ENCODE peak calls at places on chromosomes 12 and 14, in eight cellular contexts. One of them, this sample, is unnamed.

GRCh38 chr12:60173213-60174170 is 577.7 kb downstream of the SLC16A7 start:
- DNase-seq in pancreas: no peak
- DNase-seq in GM20000: no peak
- DNase-seq in dorsolateral prefrontal cortex: no peak
- DNase-seq in glutamatergic neuron: peak
- DNase-seq in lung: no peak
- DNase-seq in uterus: no peak
- DNase-seq in HFFc6: no peak
- DNase-seq in this sample: no peak

GRCh38 chr12:14573118-14573517 is 5.4 kb upstream of the PLBD1 start:
- DNase-seq in uterus: no peak
- DNase-seq in glutamatergic neuron: no peak
- DNase-seq in GM20000: no peak
- DNase-seq in dorsolateral prefrontal cortex: no peak
- DNase-seq in HFFc6: no peak
- DNase-seq in pancreas: no peak
- DNase-seq in lung: no peak
- DNase-seq in this sample: no peak

GRCh38 chr12:9649532-9649940 is 20.0 kb upstream of the CLEC2D start:
- DNase-seq in lung: no peak
- DNase-seq in GM20000: peak
- DNase-seq in glutamatergic neuron: no peak
- DNase-seq in dorsolateral prefrontal cortex: no peak
- DNase-seq in HFFc6: no peak
- DNase-seq in uterus: no peak
- DNase-seq in pancreas: no peak
- DNase-seq in this sample: no peak

GRCh38 chr12:63877693-63878092 is 33.2 kb downstream of the SRGAP1 start:
- DNase-seq in uterus: no peak
- DNase-seq in dorsolateral prefrontal cortex: no peak
- DNase-seq in lung: no peak
- DNase-seq in glutamatergic neuron: no peak
- DNase-seq in GM20000: no peak
- DNase-seq in HFFc6: no peak
- DNase-seq in pancreas: no peak
- DNase-seq in this sample: no peak

GRCh38 chr12:12717586-12718381 is 616 bp downstream of the CDKN1B start:
- DNase-seq in GM20000: no peak
- DNase-seq in HFFc6: no peak
- DNase-seq in dorsolateral prefrontal cortex: no peak
- DNase-seq in lung: no peak
- DNase-seq in uterus: no peak
- DNase-seq in glutamatergic neuron: peak
- DNase-seq in pancreas: peak
- DNase-seq in this sample: no peak

GRCh38 chr14:39318574-39318973 is 84.9 kb downstream of the MIA2 start:
- DNase-seq in uterus: no peak
- DNase-seq in dorsolateral prefrontal cortex: no peak
- DNase-seq in GM20000: no peak
- DNase-seq in lung: no peak
- DNase-seq in glutamatergic neuron: no peak
- DNase-seq in pancreas: no peak
- DNase-seq in HFFc6: no peak
- DNase-seq in this sample: no peak

GRCh38 chr14:64539186-64539552 is 1.4 kb upstream of the HSPA2 start:
- DNase-seq in HFFc6: no peak
- DNase-seq in dorsolateral prefrontal cortex: no peak
- DNase-seq in pancreas: no peak
- DNase-seq in lung: no peak
- DNase-seq in glutamatergic neuron: no peak
- DNase-seq in uterus: no peak
- DNase-seq in GM20000: no peak
- DNase-seq in this sample: no peak

GRCh38 chr12:54037360-54038259 is 4.8 kb downstream of the HOXC5 start:
- DNase-seq in glutamatergic neuron: no peak
- DNase-seq in dorsolateral prefrontal cortex: no peak
- DNase-seq in lung: no peak
- DNase-seq in GM20000: no peak
- DNase-seq in HFFc6: no peak
- DNase-seq in uterus: no peak
- DNase-seq in pancreas: peak
- DNase-seq in this sample: no peak

GRCh38 chr12:8156845-8157244 is at the start of gene ZNF705A:
- DNase-seq in pancreas: no peak
- DNase-seq in glutamatergic neuron: no peak
- DNase-seq in lung: no peak
- DNase-seq in dorsolateral prefrontal cortex: no peak
- DNase-seq in HFFc6: peak
- DNase-seq in GM20000: no peak
- DNase-seq in uterus: no peak
- DNase-seq in this sample: no peak

GRCh38 chr12:49923035-49923644 is 19.4 kb upstream of the FAIM2 start:
- DNase-seq in HFFc6: no peak
- DNase-seq in lung: no peak
- DNase-seq in dorsolateral prefrontal cortex: no peak
- DNase-seq in GM20000: no peak
- DNase-seq in glutamatergic neuron: no peak
- DNase-seq in pancreas: no peak
- DNase-seq in uterus: no peak
- DNase-seq in this sample: no peak

GRCh38 chr12:131557310-131557709 is 153.6 kb upstream of the SFSWAP start:
- DNase-seq in uterus: no peak
- DNase-seq in pancreas: no peak
- DNase-seq in glutamatergic neuron: no peak
- DNase-seq in lung: no peak
- DNase-seq in dorsolateral prefrontal cortex: no peak
- DNase-seq in GM20000: no peak
- DNase-seq in HFFc6: no peak
- DNase-seq in this sample: no peak

GRCh38 chr14:100708349-100709217 is 18.1 kb upstream of the DLK1 start:
- DNase-seq in uterus: peak
- DNase-seq in GM20000: no peak
- DNase-seq in glutamatergic neuron: no peak
- DNase-seq in HFFc6: no peak
- DNase-seq in pancreas: peak
- DNase-seq in lung: peak
- DNase-seq in dorsolateral prefrontal cortex: no peak
- DNase-seq in this sample: peak

GRCh38 chr12:7092229-7092985 is at the start of gene C1R:
- DNase-seq in glutamatergic neuron: peak
- DNase-seq in lung: peak
- DNase-seq in dorsolateral prefrontal cortex: no peak
- DNase-seq in uterus: peak
- DNase-seq in HFFc6: peak
- DNase-seq in pancreas: peak
- DNase-seq in GM20000: peak
- DNase-seq in this sample: peak

GRCh38 chr12:79294590-79294989 is 396.2 kb downstream of the PAWR start:
- DNase-seq in lung: no peak
- DNase-seq in pancreas: no peak
- DNase-seq in uterus: no peak
- DNase-seq in dorsolateral prefrontal cortex: no peak
- DNase-seq in glutamatergic neuron: no peak
- DNase-seq in GM20000: no peak
- DNase-seq in HFFc6: no peak
- DNase-seq in this sample: no peak

GRCh38 chr14:79693935-79694334 is 517.4 kb downstream of the DIO2 start:
- DNase-seq in HFFc6: no peak
- DNase-seq in GM20000: no peak
- DNase-seq in uterus: no peak
- DNase-seq in lung: no peak
- DNase-seq in dorsolateral prefrontal cortex: no peak
- DNase-seq in pancreas: no peak
- DNase-seq in glutamatergic neuron: no peak
- DNase-seq in this sample: no peak

GRCh38 chr12:108516511-108517275 is 1.6 kb downstream of the FICD start:
- DNase-seq in lung: no peak
- DNase-seq in dorsolateral prefrontal cortex: no peak
- DNase-seq in uterus: no peak
- DNase-seq in HFFc6: no peak
- DNase-seq in GM20000: no peak
- DNase-seq in pancreas: no peak
- DNase-seq in glutamatergic neuron: no peak
- DNase-seq in this sample: no peak

GRCh38 chr14:104227806-104228205 is 89.4 kb downstream of the KIF26A start:
- DNase-seq in dorsolateral prefrontal cortex: no peak
- DNase-seq in pancreas: no peak
- DNase-seq in GM20000: no peak
- DNase-seq in glutamatergic neuron: peak
- DNase-seq in uterus: no peak
- DNase-seq in HFFc6: no peak
- DNase-seq in lung: no peak
- DNase-seq in this sample: no peak

GRCh38 chr14:104228716-104229620 is 90.6 kb downstream of the KIF26A start:
- DNase-seq in lung: no peak
- DNase-seq in glutamatergic neuron: peak
- DNase-seq in uterus: no peak
- DNase-seq in GM20000: no peak
- DNase-seq in HFFc6: no peak
- DNase-seq in pancreas: peak
- DNase-seq in dorsolateral prefrontal cortex: peak
- DNase-seq in this sample: no peak

GRCh38 chr14:104228221-104228620 is 89.8 kb downstream of the KIF26A start:
- DNase-seq in lung: no peak
- DNase-seq in pancreas: no peak
- DNase-seq in glutamatergic neuron: peak
- DNase-seq in uterus: no peak
- DNase-seq in HFFc6: no peak
- DNase-seq in dorsolateral prefrontal cortex: no peak
- DNase-seq in GM20000: no peak
- DNase-seq in this sample: no peak

GRCh38 chr14:104224516-104225281 is 86.3 kb downstream of the KIF26A start:
- DNase-seq in dorsolateral prefrontal cortex: peak
- DNase-seq in GM20000: peak
- DNase-seq in lung: no peak
- DNase-seq in pancreas: peak
- DNase-seq in uterus: no peak
- DNase-seq in glutamatergic neuron: peak
- DNase-seq in HFFc6: no peak
- DNase-seq in this sample: no peak

GRCh38 chr14:104226421-104227385 is 88.3 kb downstream of the KIF26A start:
- DNase-seq in uterus: no peak
- DNase-seq in glutamatergic neuron: peak
- DNase-seq in dorsolateral prefrontal cortex: no peak
- DNase-seq in GM20000: no peak
- DNase-seq in pancreas: peak
- DNase-seq in lung: no peak
- DNase-seq in HFFc6: no peak
- DNase-seq in this sample: no peak
- TF ChIP-seq CTCF in uterus: no peak
- TF ChIP-seq CTCF in glutamatergic neuron: no peak
- TF ChIP-seq CTCF in dorsolateral prefrontal cortex: no peak
- TF ChIP-seq CTCF in GM20000: no peak
- TF ChIP-seq CTCF in pancreas: no peak
- TF ChIP-seq CTCF in lung: no peak
- TF ChIP-seq CTCF in HFFc6: no peak
- TF ChIP-seq CTCF in this sample: no peak

DNA sequence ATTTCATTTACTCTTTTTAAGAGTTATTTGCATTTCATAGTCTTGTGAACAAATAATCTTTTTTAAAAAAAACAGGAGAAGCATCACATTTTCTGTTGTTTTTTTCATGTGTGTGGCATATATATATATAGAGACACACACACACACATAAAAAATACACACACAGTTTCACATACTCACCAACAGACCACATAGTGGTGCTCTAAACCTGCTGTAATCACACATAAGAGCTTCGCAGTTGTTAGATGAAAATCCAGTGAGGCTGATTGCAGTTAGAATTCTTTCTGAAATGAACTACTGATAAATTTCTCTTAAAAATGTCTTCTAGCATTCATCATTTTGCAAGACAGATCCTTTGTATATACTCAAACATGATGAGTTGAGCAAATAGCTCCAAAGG is 434.2 kb upstream of the STXBP6 start:
- DNase-seq in pancreas: no peak
- DNase-seq in dorsolateral prefrontal cortex: no peak
- DNase-seq in GM20000: no peak
- DNase-seq in lung: no peak
- DNase-seq in uterus: no peak
- DNase-seq in HFFc6: no peak
- DNase-seq in glutamatergic neuron: no peak
- DNase-seq in this sample: no peak
- TF ChIP-seq CTCF in pancreas: no peak
- TF ChIP-seq CTCF in dorsolateral prefrontal cortex: no peak
- TF ChIP-seq CTCF in GM20000: no peak
- TF ChIP-seq CTCF in lung: no peak
- TF ChIP-seq CTCF in uterus: no peak
- TF ChIP-seq CTCF in HFFc6: no peak
- TF ChIP-seq CTCF in glutamatergic neuron: no peak
- TF ChIP-seq CTCF in this sample: no peak

DNA sequence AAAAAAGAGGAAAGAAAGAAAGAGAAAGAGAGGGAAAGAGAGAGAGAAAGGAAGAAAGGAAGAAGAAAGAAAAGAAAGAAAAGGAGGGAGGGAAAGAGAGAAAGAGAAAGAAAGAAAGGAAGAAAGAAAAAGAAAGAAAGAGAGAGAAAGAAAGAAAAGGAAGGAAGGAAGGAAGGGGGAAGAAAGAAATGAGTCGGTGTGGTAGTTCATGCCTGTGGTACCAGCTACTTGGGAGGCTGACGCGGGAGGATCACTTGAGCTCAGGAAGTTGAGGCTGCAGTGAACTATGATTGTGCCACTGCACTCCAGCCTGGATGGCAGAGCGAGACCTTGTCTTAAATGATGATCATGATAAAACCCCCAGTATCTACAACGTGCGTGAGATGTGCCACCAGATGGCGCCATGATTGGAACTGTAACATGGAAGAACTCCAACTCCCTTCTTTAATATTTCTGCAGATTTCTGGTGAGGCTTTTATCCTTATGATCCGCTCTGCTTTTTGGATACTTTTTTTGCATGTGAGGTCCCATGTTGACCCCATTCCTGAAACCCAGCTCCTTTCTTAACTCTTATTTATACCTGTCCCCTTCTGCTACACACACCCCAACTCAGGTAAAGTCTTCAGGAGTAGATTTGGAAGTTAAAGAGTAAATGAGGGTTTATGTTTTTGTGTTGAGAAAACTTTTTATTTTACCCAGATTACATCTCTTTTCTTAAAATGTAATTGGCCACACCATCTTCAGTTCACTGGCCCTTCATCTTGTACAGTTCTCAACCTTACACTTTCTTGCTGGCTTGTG is 25.6 kb downstream of the RNASE10 start:
- DNase-seq in glutamatergic neuron: peak
- DNase-seq in GM20000: peak
- DNase-seq in HFFc6: peak
- DNase-seq in dorsolateral prefrontal cortex: peak
- DNase-seq in pancreas: peak
- DNase-seq in uterus: peak
- DNase-seq in lung: peak
- DNase-seq in this sample: peak
- TF ChIP-seq CTCF in glutamatergic neuron: peak
- TF ChIP-seq CTCF in GM20000: peak
- TF ChIP-seq CTCF in HFFc6: peak
- TF ChIP-seq CTCF in dorsolateral prefrontal cortex: peak
- TF ChIP-seq CTCF in pancreas: no peak
- TF ChIP-seq CTCF in uterus: peak
- TF ChIP-seq CTCF in lung: peak
- TF ChIP-seq CTCF in this sample: peak

GRCh38 chr12:752673-753400 is 458 bp downstream of the WNK1 start:
- DNase-seq in uterus: no peak
- DNase-seq in HFFc6: no peak
- DNase-seq in lung: peak
- DNase-seq in pancreas: peak
- DNase-seq in glutamatergic neuron: peak
- DNase-seq in GM20000: peak
- DNase-seq in dorsolateral prefrontal cortex: no peak
- DNase-seq in this sample: peak
- TF ChIP-seq CTCF in uterus: no peak
- TF ChIP-seq CTCF in HFFc6: peak
- TF ChIP-seq CTCF in lung: no peak
- TF ChIP-seq CTCF in pancreas: no peak
- TF ChIP-seq CTCF in glutamatergic neuron: peak
- TF ChIP-seq CTCF in GM20000: peak
- TF ChIP-seq CTCF in dorsolateral prefrontal cortex: no peak
- TF ChIP-seq CTCF in this sample: no peak